ENCODE peak calls at places on chromosomes 4 and X, in five cellular contexts. One of them, this sample, is unnamed. For H3K36me3, the result is how much of the 10 kb centered on the place peaks cover.

GRCh38 chrX:103774070-103774642 is 2.5 kb upstream of the PLP1 start:
- DNase-seq in left ventricle myocardium inferior: no peak
- DNase-seq in naive thymus-derived CD4-positive, alpha-beta T cell: no peak
- DNase-seq in thoracic aorta: no peak
- DNase-seq in fibroblast of lung: peak
- DNase-seq in this sample: no peak

GRCh38 chr4:151438154-151438553 is 29.2 kb downstream of the FHIP1A start:
- DNase-seq in left ventricle myocardium inferior: no peak
- DNase-seq in naive thymus-derived CD4-positive, alpha-beta T cell: no peak
- DNase-seq in thoracic aorta: no peak
- DNase-seq in fibroblast of lung: no peak
- DNase-seq in this sample: no peak

GRCh38 chr4:102713096-102713495 is 47.7 kb downstream of the MANBA start:
- DNase-seq in left ventricle myocardium inferior: no peak
- DNase-seq in naive thymus-derived CD4-positive, alpha-beta T cell: no peak
- DNase-seq in thoracic aorta: no peak
- DNase-seq in fibroblast of lung: peak
- DNase-seq in this sample: no peak

GRCh38 chr4:140092094-140092820 is 61.7 kb downstream of the MAML3 start:
- DNase-seq in left ventricle myocardium inferior: peak
- DNase-seq in naive thymus-derived CD4-positive, alpha-beta T cell: no peak
- DNase-seq in thoracic aorta: no peak
- DNase-seq in fibroblast of lung: no peak
- DNase-seq in this sample: peak

GRCh38 chr4:38146383-38146782 is 186.2 kb downstream of the PTTG2 start:
- DNase-seq in left ventricle myocardium inferior: no peak
- DNase-seq in naive thymus-derived CD4-positive, alpha-beta T cell: no peak
- DNase-seq in thoracic aorta: no peak
- DNase-seq in fibroblast of lung: no peak
- DNase-seq in this sample: no peak

GRCh38 chr4:66465111-66465510 is 794.8 kb upstream of the EPHA5 start:
- DNase-seq in left ventricle myocardium inferior: no peak
- DNase-seq in naive thymus-derived CD4-positive, alpha-beta T cell: no peak
- DNase-seq in thoracic aorta: no peak
- DNase-seq in fibroblast of lung: no peak
- DNase-seq in this sample: no peak

GRCh38 chr4:7829687-7830580 is 109.7 kb downstream of the AFAP1 start:
- DNase-seq in left ventricle myocardium inferior: no peak
- DNase-seq in naive thymus-derived CD4-positive, alpha-beta T cell: no peak
- DNase-seq in thoracic aorta: no peak
- DNase-seq in fibroblast of lung: no peak
- DNase-seq in this sample: no peak

GRCh38 chr4:101419324-101420135 is 72.2 kb upstream of the PPP3CA start:
- DNase-seq in left ventricle myocardium inferior: no peak
- DNase-seq in naive thymus-derived CD4-positive, alpha-beta T cell: no peak
- DNase-seq in thoracic aorta: no peak
- DNase-seq in fibroblast of lung: peak
- DNase-seq in this sample: no peak

GRCh38 chr4:122224348-122224747 is 72.2 kb downstream of the BLTP1 start:
- DNase-seq in left ventricle myocardium inferior: no peak
- DNase-seq in naive thymus-derived CD4-positive, alpha-beta T cell: no peak
- DNase-seq in thoracic aorta: no peak
- DNase-seq in fibroblast of lung: peak
- DNase-seq in this sample: no peak

GRCh38 chr4:5751073-5751917 is 40.3 kb downstream of the EVC start:
- DNase-seq in left ventricle myocardium inferior: no peak
- DNase-seq in naive thymus-derived CD4-positive, alpha-beta T cell: no peak
- DNase-seq in thoracic aorta: no peak
- DNase-seq in fibroblast of lung: peak
- DNase-seq in this sample: peak

GRCh38 chrX:125503769-125504168 is 184.1 kb downstream of the TEX13C start:
- DNase-seq in left ventricle myocardium inferior: no peak
- DNase-seq in naive thymus-derived CD4-positive, alpha-beta T cell: no peak
- DNase-seq in thoracic aorta: no peak
- DNase-seq in fibroblast of lung: no peak
- DNase-seq in this sample: no peak

GRCh38 chr4:147924604-147925412 is 192.9 kb downstream of the ARHGAP10 start:
- DNase-seq in left ventricle myocardium inferior: no peak
- DNase-seq in naive thymus-derived CD4-positive, alpha-beta T cell: no peak
- DNase-seq in thoracic aorta: no peak
- DNase-seq in fibroblast of lung: peak
- DNase-seq in this sample: no peak

GRCh38 chr4:165331316-165331715 is 3.8 kb downstream of the MSMO1 start:
- DNase-seq in left ventricle myocardium inferior: no peak
- DNase-seq in naive thymus-derived CD4-positive, alpha-beta T cell: no peak
- DNase-seq in thoracic aorta: no peak
- DNase-seq in fibroblast of lung: no peak
- DNase-seq in this sample: no peak
- H3K36me3 ChIP-seq in left ventricle myocardium inferior: under half
- H3K36me3 ChIP-seq in naive thymus-derived CD4-positive, alpha-beta T cell: under half
- H3K36me3 ChIP-seq in thoracic aorta: under half
- H3K36me3 ChIP-seq in fibroblast of lung: under half
- H3K36me3 ChIP-seq in this sample: under half

GRCh38 chrX:16578218-16578617 is 71.7 kb upstream of the S100G start:
- DNase-seq in left ventricle myocardium inferior: no peak
- DNase-seq in naive thymus-derived CD4-positive, alpha-beta T cell: no peak
- DNase-seq in thoracic aorta: no peak
- DNase-seq in fibroblast of lung: peak
- DNase-seq in this sample: no peak

GRCh38 chrX:16573781-16574180 is 76.2 kb upstream of the S100G start:
- DNase-seq in left ventricle myocardium inferior: no peak
- DNase-seq in naive thymus-derived CD4-positive, alpha-beta T cell: no peak
- DNase-seq in thoracic aorta: no peak
- DNase-seq in fibroblast of lung: peak
- DNase-seq in this sample: no peak

GRCh38 chrX:16579517-16579916 is 70.4 kb upstream of the S100G start:
- DNase-seq in left ventricle myocardium inferior: no peak
- DNase-seq in naive thymus-derived CD4-positive, alpha-beta T cell: no peak
- DNase-seq in thoracic aorta: no peak
- DNase-seq in fibroblast of lung: no peak
- DNase-seq in this sample: no peak

DNA sequence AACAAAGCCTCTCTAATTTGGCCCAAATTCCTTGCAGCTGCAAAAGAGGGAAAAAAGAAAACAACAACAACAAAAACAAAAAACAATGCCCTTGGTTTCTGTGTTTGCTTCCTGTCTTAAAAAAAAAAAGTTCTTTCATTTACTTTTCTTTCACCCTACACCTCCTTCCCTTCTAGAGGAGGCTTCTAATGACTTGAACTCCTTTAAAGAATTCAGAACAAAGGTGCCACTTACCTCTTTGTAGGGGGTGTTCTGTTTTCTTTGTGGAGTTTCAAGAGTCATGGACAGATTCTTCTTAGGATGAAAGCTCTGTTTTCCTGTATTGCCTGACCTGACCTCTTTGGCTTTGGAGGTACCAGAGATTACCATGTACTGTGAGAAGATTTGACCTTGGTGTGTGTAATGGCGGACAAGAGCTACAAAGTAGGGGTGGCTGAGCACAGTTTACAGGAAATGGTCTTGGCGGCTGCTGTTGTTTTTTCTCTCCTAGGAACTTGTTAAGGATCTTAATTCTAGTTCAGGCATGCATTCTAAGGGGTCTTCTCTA is 72.4 kb upstream of the S100G start:
- DNase-seq in left ventricle myocardium inferior: no peak
- DNase-seq in naive thymus-derived CD4-positive, alpha-beta T cell: no peak
- DNase-seq in thoracic aorta: no peak
- DNase-seq in fibroblast of lung: no peak
- DNase-seq in this sample: no peak
- H3K27ac ChIP-seq in left ventricle myocardium inferior: no peak
- H3K27ac ChIP-seq in naive thymus-derived CD4-positive, alpha-beta T cell: no peak
- H3K27ac ChIP-seq in thoracic aorta: no peak
- H3K27ac ChIP-seq in fibroblast of lung: no peak
- H3K27ac ChIP-seq in this sample: no peak

DNA sequence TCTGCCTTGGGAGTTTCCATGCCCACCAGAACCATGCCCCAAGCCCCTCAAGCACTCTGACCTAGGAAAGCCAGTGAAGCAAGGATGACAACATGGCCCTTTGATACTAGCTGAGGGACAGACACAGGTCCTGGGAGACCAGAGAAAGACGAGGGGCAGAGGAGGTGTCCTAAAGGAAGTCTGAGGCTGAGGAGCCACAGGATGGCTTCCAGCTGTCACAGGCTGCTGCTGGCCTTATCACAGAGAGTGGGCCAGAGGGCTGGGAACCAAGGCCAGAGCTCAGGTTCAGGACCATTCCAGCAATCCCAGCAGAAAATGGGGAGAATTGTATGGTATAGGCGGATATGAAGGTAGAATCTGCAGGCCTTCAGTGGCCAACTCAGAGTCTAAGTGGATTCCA is 31.7 kb upstream of the MSANTD1 start:
- DNase-seq in left ventricle myocardium inferior: no peak
- DNase-seq in naive thymus-derived CD4-positive, alpha-beta T cell: no peak
- DNase-seq in thoracic aorta: no peak
- DNase-seq in fibroblast of lung: no peak
- DNase-seq in this sample: no peak
- H3K36me3 ChIP-seq in left ventricle myocardium inferior: half or more
- H3K36me3 ChIP-seq in naive thymus-derived CD4-positive, alpha-beta T cell: under half
- H3K36me3 ChIP-seq in thoracic aorta: half or more
- H3K36me3 ChIP-seq in fibroblast of lung: under half
- H3K36me3 ChIP-seq in this sample: half or more

DNA sequence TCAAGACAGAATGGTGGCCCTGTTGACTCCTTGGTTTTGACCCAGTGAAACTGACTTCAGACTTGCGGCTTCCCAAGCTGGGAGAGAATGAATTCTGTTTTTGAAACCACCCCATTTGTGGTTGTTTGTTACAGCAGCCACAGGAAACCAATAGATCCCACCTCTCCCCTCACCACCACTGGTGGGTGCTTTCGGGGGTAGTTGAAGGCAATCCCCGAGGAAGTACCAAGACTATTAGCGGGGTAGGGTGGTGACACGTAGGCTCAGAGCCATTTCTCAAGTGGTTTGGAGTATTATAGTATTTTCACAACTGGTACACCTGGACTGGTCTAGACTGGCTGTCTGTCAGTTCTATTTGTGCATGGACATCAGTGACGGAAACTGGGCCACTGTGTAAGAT is 189.1 kb upstream of the RBPJ start:
- DNase-seq in left ventricle myocardium inferior: no peak
- DNase-seq in naive thymus-derived CD4-positive, alpha-beta T cell: no peak
- DNase-seq in thoracic aorta: no peak
- DNase-seq in fibroblast of lung: no peak
- DNase-seq in this sample: no peak
- H3K27ac ChIP-seq in left ventricle myocardium inferior: no peak
- H3K27ac ChIP-seq in naive thymus-derived CD4-positive, alpha-beta T cell: no peak
- H3K27ac ChIP-seq in thoracic aorta: no peak
- H3K27ac ChIP-seq in fibroblast of lung: no peak
- H3K27ac ChIP-seq in this sample: no peak

GRCh38 chrX:135737361-135738071 is 24.1 kb downstream of the CT45A1 start:
- DNase-seq in left ventricle myocardium inferior: no peak
- DNase-seq in naive thymus-derived CD4-positive, alpha-beta T cell: no peak
- DNase-seq in thoracic aorta: no peak
- DNase-seq in fibroblast of lung: peak
- DNase-seq in this sample: no peak
- H3K36me3 ChIP-seq in left ventricle myocardium inferior: under half
- H3K36me3 ChIP-seq in naive thymus-derived CD4-positive, alpha-beta T cell: under half
- H3K36me3 ChIP-seq in thoracic aorta: under half
- H3K36me3 ChIP-seq in fibroblast of lung: under half
- H3K36me3 ChIP-seq in this sample: under half